ENCODE peak calls at places on chromosome 12, in seven cellular contexts. U is spleen, J is IMR-90, V is NB4, B is tibial nerve, L is transverse colon, I is GM12892. Z is an unnamed sample.
A peak's percentile ranks its signal among the peaks of the same experiment; 100 is the strongest.

GRCh38 chr12:117231750-117232149 is 41.5 kb upstream of the FBXO21 start:
- DNase-seq in U (no peak), J (no peak), V (peak; percentile 43), B (no peak), L (no peak), I (no peak), Z (no peak)

GRCh38 chr12:20220339-20220738 is 148.0 kb upstream of the PDE3A start:
- DNase-seq in U (no peak), J (peak; percentile 34), V (peak; percentile 62), B (no peak), L (no peak), I (no peak), Z (no peak)

GRCh38 chr12:73308079-73308478 is 1035.9 kb downstream of the TRHDE start:
- DNase-seq in U (no peak), J (no peak), V (no peak), B (no peak), L (no peak), I (no peak), Z (no peak)

GRCh38 chr12:60173213-60174170 is 577.7 kb downstream of the SLC16A7 start:
- DNase-seq in U (no peak), J (no peak), V (peak; percentile 75), B (no peak), L (no peak), I (no peak), Z (no peak)

GRCh38 chr12:100295764-100296555 is 29.0 kb downstream of the SCYL2 start:
- DNase-seq in U (no peak), J (peak; percentile 56), V (no peak), B (no peak), L (no peak), I (no peak), Z (no peak)

GRCh38 chr12:40145896-40146295 is 40.0 kb upstream of the SLC2A13 start:
- DNase-seq in U (no peak), J (no peak), V (peak; percentile 37), B (no peak), L (no peak), I (no peak), Z (no peak)

GRCh38 chr12:116332705-116333380 is 55.4 kb upstream of the MED13L start:
- DNase-seq in U (no peak), J (no peak), V (no peak), B (no peak), L (no peak), I (no peak), Z (no peak)

GRCh38 chr12:42757735-42758134 is 168.2 kb upstream of the PRICKLE1 start:
- DNase-seq in U (no peak), J (no peak), V (no peak), B (no peak), L (no peak), I (no peak), Z (no peak)

GRCh38 chr12:105766029-105766428 is 372.7 kb downstream of the NUAK1 start:
- DNase-seq in U (no peak), J (no peak), V (no peak), B (no peak), L (no peak), I (no peak), Z (no peak)

GRCh38 chr12:57724936-57725740 is 13.4 kb downstream of the AGAP2 start:
- DNase-seq in U (no peak), J (no peak), V (no peak), B (no peak), L (no peak), I (no peak), Z (no peak)

GRCh38 chr12:69405466-69405865 is 45.9 kb downstream of the YEATS4 start:
- DNase-seq in U (no peak), J (peak; percentile 98), V (no peak), B (no peak), L (no peak), I (no peak), Z (no peak)

GRCh38 chr12:120468271-120468845 is 1.2 kb downstream of the SRSF9 start:
- DNase-seq in U (peak; percentile 82), J (peak; percentile 57), V (peak; percentile 88), B (no peak), L (peak; percentile 43), I (no peak), Z (peak; percentile 59)

GRCh38 chr12:57816855-57817151 is 1.7 kb downstream of the AVIL start:
- DNase-seq in U (peak; percentile 41), J (no peak), V (peak; percentile 97), B (no peak), L (peak; percentile 46), I (no peak), Z (no peak)

GRCh38 chr12:120925740-120926563 is 21.8 kb upstream of the SPPL3 start:
- DNase-seq in U (no peak), J (no peak), V (no peak), B (no peak), L (no peak), I (no peak), Z (no peak)

GRCh38 chr12:105451211-105451610 is 120.7 kb downstream of the C12orf75 start:
- DNase-seq in U (no peak), J (peak; percentile 82), V (no peak), B (no peak), L (no peak), I (no peak), Z (no peak)

GRCh38 chr12:73514672-73515071 is 1023.0 kb upstream of the ATXN7L3B start:
- DNase-seq in U (no peak), J (no peak), V (peak; percentile 15), B (no peak), L (no peak), I (no peak), Z (no peak)

GRCh38 chr12:32183646-32184045 is 77.0 kb downstream of the BICD1 start:
- DNase-seq in U (no peak), J (peak; percentile 15), V (no peak), B (no peak), L (no peak), I (no peak), Z (no peak)

GRCh38 chr12:28611501-28611900 is 421.2 kb downstream of the CCDC91 start:
- DNase-seq in U (no peak), J (no peak), V (no peak), B (no peak), L (peak; percentile 31), I (no peak), Z (no peak)

GRCh38 chr12:127038152-127038551 is 1228.8 kb upstream of the TMEM132C start:
- DNase-seq in U (no peak), J (no peak), V (no peak), B (no peak), L (no peak), I (no peak), Z (no peak)

GRCh38 chr12:74980510-74980909 is 229.1 kb downstream of the KCNC2 start:
- DNase-seq in U (no peak), J (no peak), V (no peak), B (no peak), L (no peak), I (no peak), Z (no peak)

GRCh38 chr12:42691991-42692557 is 102.5 kb upstream of the PRICKLE1 start:
- DNase-seq in U (no peak), J (no peak), V (peak; percentile 46), B (no peak), L (no peak), I (no peak), Z (no peak)

DNA sequence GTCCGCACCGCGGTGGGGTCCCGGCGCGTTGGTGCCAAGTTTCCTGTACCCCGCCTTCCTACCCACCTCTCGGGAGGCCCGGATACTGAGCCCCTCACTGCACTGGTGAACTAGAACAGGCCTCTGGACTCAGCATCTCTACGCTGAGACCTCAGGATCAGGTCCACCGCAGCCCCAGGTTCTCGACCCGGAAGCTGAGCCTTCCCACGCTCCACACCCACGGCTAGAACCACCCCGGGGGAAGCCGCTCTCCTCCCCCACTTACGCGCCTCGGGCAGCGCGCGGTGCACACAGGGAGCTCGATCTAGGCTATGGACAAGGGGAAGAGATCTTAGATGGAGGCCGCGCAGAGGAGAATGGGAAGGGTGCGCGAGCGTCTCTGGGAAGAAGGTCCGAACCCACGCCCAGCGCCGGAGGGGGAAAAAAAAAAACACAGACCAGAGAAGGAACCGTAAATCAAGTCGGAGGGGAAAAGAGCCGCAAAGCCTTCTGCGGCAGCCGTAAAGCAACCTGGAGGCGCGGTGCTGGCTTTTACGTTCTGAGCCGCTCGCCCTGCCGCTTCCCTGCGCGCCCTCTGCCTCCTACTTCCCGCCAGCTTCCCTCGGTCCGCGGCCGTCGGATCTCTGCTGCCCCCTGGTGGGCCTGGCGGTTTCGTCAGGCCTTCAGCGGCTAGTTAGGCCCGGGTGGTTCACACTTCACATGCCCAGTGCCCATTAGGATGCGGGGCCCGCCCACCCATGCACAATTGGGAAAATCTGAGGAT is at the start of gene RAD52:
- DNase-seq in U (peak; percentile 100), J (peak; percentile 99), V (peak; percentile 99), B (peak; percentile 93), L (peak; percentile 98), I (peak; percentile 73), Z (peak; percentile 98)
- TF ChIP-seq POLR2A in U (peak; percentile 76), J (peak; percentile 78), V (peak; percentile 69), B (peak; percentile 73), L (peak; percentile 89), I (peak; percentile 79), Z (peak; percentile 74)

GRCh38 chr12:49664167-49664566 is 40.8 kb downstream of the PRPF40B start:
- DNase-seq in U (peak; percentile 35), J (no peak), V (no peak), B (no peak), L (no peak), I (no peak), Z (no peak)

GRCh38 chr12:49664591-49665146 is 41.3 kb downstream of the PRPF40B start:
- DNase-seq in U (peak; percentile 57), J (no peak), V (no peak), B (no peak), L (no peak), I (no peak), Z (no peak)

GRCh38 chr12:49665384-49665783 is 41.8 kb downstream of the FMNL3 start:
- DNase-seq in U (peak; percentile 47), J (no peak), V (no peak), B (no peak), L (no peak), I (no peak), Z (no peak)

GRCh38 chr12:49661191-49661590 is 37.8 kb downstream of the PRPF40B start:
- DNase-seq in U (no peak), J (no peak), V (no peak), B (no peak), L (no peak), I (no peak), Z (no peak)

GRCh38 chr12:49662998-49663843 is 39.9 kb downstream of the PRPF40B start:
- DNase-seq in U (peak; percentile 92), J (peak; percentile 86), V (peak; percentile 98), B (no peak), L (peak; percentile 63), I (peak; percentile 82), Z (peak; percentile 62)
- TF ChIP-seq POLR2A in U (no peak), J (peak; percentile 20), V (no peak), B (no peak), L (no peak), I (peak; percentile 84), Z (no peak)

GRCh38 chr12:103929051-103929908 is 930 bp upstream of the HSP90B1 start:
- DNase-seq in U (peak; percentile 96), J (peak; percentile 92), V (peak; percentile 96), B (peak; percentile 55), L (peak; percentile 83), I (peak; percentile 46), Z (peak; percentile 91)
- TF ChIP-seq POLR2A in U (no peak), J (peak; percentile 74), V (peak; percentile 74), B (peak; percentile 61), L (peak; percentile 68), I (peak; percentile 61), Z (peak; percentile 67)

DNA sequence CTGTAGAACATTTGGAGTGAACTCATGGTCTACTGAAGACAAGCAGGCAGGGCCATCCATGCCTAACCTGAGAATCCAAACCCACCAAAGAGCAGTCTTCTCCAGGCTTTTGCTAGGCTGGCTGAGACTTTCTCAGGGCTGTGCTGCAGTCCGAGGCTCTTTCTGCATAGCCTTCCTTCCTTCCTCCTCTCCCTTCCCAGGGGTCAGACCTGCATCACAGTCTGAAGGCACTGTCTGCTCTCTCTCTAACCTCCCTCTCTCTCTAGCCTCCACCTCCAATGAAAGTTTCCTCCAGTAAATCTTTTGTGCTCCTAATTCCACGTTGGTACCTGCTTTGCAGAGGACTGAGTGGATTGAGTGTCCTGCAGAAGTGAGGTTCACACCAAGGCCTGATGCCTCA is 6.4 kb upstream of the WSCD2 start:
- DNase-seq in U (no peak), J (no peak), V (no peak), B (no peak), L (no peak), I (no peak), Z (no peak)
- TF ChIP-seq POLR2A in U (no peak), J (no peak), V (no peak), B (no peak), L (no peak), I (no peak), Z (no peak)

Z was measured in right lobe of liver.